ENCODE peak calls at places on chromosomes 3 and 15, in eight cellular contexts. J is CD4-positive, alpha-beta T cell; V is cardiac fibroblast; R is HFFc6; Z is AG20443; W is EL; B is A549; P is ELR. E is an unnamed sample.

GRCh38 chr3:27714692-27715453 is 7.2 kb downstream of the EOMES start:
- DNase-seq in V (no peak), Z (peak; percentile 56), R (no peak), P (peak; percentile 19), W (no peak), J (no peak), B (no peak), E (peak; percentile 72)

GRCh38 chr15:39051931-39052705 is 487.5 kb upstream of the RASGRP1 start:
- DNase-seq in V (no peak), Z (no peak), W (no peak), P (no peak), B (no peak), R (no peak), J (no peak), E (no peak)

GRCh38 chr3:71062920-71063767 is 520.4 kb downstream of the FOXP1 start:
- DNase-seq in W (peak; percentile 53), P (peak; percentile 79), Z (no peak), V (no peak), J (no peak), B (no peak), R (no peak), E (no peak)

GRCh38 chr3:143975549-143976152 is 4.0 kb downstream of the DIPK2A start:
- DNase-seq in B (peak; percentile 51), Z (peak; percentile 20), W (peak; percentile 59), P (peak; percentile 80), J (no peak), R (peak; percentile 67), V (peak; percentile 84), E (no peak)

GRCh38 chr3:128950223-128950938 is 43.5 kb downstream of the CFAP92 start:
- DNase-seq in B (peak; percentile 44), Z (peak; percentile 35), J (peak; percentile 7), R (peak; percentile 23), W (peak; percentile 40), V (peak; percentile 40), P (peak; percentile 60), E (no peak)

GRCh38 chr15:52146261-52146660 is 33.7 kb upstream of the BCL2L10 start:
- DNase-seq in R (no peak), V (no peak), Z (no peak), P (no peak), J (no peak), W (no peak), B (no peak), E (no peak)

GRCh38 chr3:26236511-26236910 is 386.1 kb upstream of the LRRC3B start:
- DNase-seq in J (no peak), P (no peak), W (no peak), V (no peak), Z (no peak), B (no peak), R (no peak), E (no peak)

GRCh38 chr15:82060817-82061216 is 15.0 kb upstream of the MEX3B start:
- DNase-seq in J (no peak), P (no peak), Z (no peak), R (no peak), W (no peak), B (no peak), V (no peak), E (no peak)

GRCh38 chr15:69679623-69680228 is 227.1 kb downstream of the RPLP1 start:
- DNase-seq in Z (no peak), J (no peak), P (no peak), V (no peak), B (no peak), W (no peak), R (no peak), E (no peak)

GRCh38 chr3:132245547-132245946 is 71.7 kb upstream of the ACP3 start:
- DNase-seq in Z (no peak), V (peak; percentile 61), J (no peak), B (no peak), R (no peak), P (no peak), W (no peak), E (no peak)

GRCh38 chr15:92631721-92632120 is 23.9 kb downstream of the FAM174B start:
- DNase-seq in R (no peak), P (no peak), V (no peak), Z (no peak), W (no peak), J (no peak), B (no peak), E (no peak)

GRCh38 chr15:101004500-101004899 is 85.3 kb downstream of the LRRK1 start:
- DNase-seq in W (no peak), V (no peak), J (no peak), Z (no peak), P (no peak), R (no peak), B (no peak), E (no peak)

GRCh38 chr3:161084277-161084676 is 20.9 kb downstream of the B3GALNT1 start:
- DNase-seq in W (no peak), P (no peak), J (no peak), Z (no peak), B (no peak), R (no peak), V (no peak), E (no peak)

GRCh38 chr3:100899440-100900091 is 93.7 kb downstream of the ABI3BP start:
- DNase-seq in Z (no peak), R (peak; percentile 22), B (no peak), W (peak; percentile 16), J (no peak), P (no peak), V (peak; percentile 57), E (no peak)

E was measured in left colon.